ENCODE peak calls at places on chromosomes 3 and 15, in five cellular contexts. W is thoracic aorta, B is body of pancreas, Z is GM23338, Y is SJSA1. V is an unnamed sample. For H3K27me3 and H3K4me1, the result is how much of the 10 kb centered on the place peaks cover.

GRCh38 chr3:127831723-127832172 is 9.4 kb upstream of the MGLL start:
- DNase-seq in Y (no peak), B (peak), W (no peak), Z (peak), V (no peak)

GRCh38 chr3:99878005-99878404 is 60.3 kb downstream of the CMSS1 start:
- DNase-seq in B (peak), W (peak), Z (no peak), Y (peak), V (no peak)

GRCh38 chr15:89662893-89663673 is 7.8 kb upstream of the KIF7 start:
- DNase-seq in Z (peak), Y (peak), B (peak), W (peak), V (no peak)

GRCh38 chr3:129386984-129387383 is 41.5 kb downstream of the EFCAB12 start:
- DNase-seq in Z (no peak), B (no peak), Y (no peak), W (no peak), V (no peak)

GRCh38 chr3:144444546-144444945 is 472.9 kb downstream of the DIPK2A start:
- DNase-seq in B (no peak), Y (no peak), W (no peak), Z (no peak), V (no peak)

GRCh38 chr15:92902020-92902419 is 1.9 kb downstream of the CHD2 start:
- DNase-seq in Y (no peak), B (no peak), Z (no peak), W (no peak), V (no peak)

GRCh38 chr3:125154800-125155269 is 57.7 kb downstream of the SLC12A8 start:
- DNase-seq in B (no peak), Y (no peak), Z (no peak), W (no peak), V (no peak)

GRCh38 chr3:126209741-126210140 is 29.4 kb upstream of the ALDH1L1 start:
- DNase-seq in Y (no peak), W (no peak), Z (no peak), B (no peak), V (no peak)

GRCh38 chr3:191238321-191238817 is 39.3 kb downstream of the OSTN start:
- DNase-seq in Z (no peak), W (no peak), Y (no peak), B (no peak), V (no peak)

GRCh38 chr3:37526511-37526910 is 335.2 kb upstream of the CTDSPL start:
- DNase-seq in Y (no peak), Z (no peak), W (peak), B (peak), V (no peak)

GRCh38 chr15:33195283-33195682 is 769 bp upstream of the FMN1 start:
- DNase-seq in W (no peak), Z (no peak), B (no peak), Y (no peak), V (no peak)

GRCh38 chr3:47112997-47113396 is 50.9 kb downstream of the SETD2 start:
- DNase-seq in Z (no peak), Y (no peak), B (no peak), W (no peak), V (no peak)

GRCh38 chr3:132210476-132211346 is 106.5 kb upstream of the ACP3 start:
- DNase-seq in B (peak), W (no peak), Y (no peak), Z (peak), V (peak)

GRCh38 chr3:37282996-37283395 is 108.6 kb upstream of the LRRFIP2 start:
- DNase-seq in Y (no peak), Z (no peak), B (no peak), W (no peak), V (no peak)

GRCh38 chr15:45205192-45205591 is 17.4 kb upstream of the SHF start:
- DNase-seq in W (no peak), Z (peak), B (peak), Y (no peak), V (no peak)

GRCh38 chr3:129534428-129535027 is 6.1 kb downstream of the RHO start:
- DNase-seq in W (no peak), B (peak), Z (peak), Y (no peak), V (no peak)

GRCh38 chr3:15476378-15476777 is 45.1 kb downstream of the COLQ start:
- DNase-seq in Y (no peak), B (no peak), Z (no peak), W (no peak), V (no peak)

GRCh38 chr3:157310329-157311065 is 126.2 kb upstream of the PTX3 start:
- DNase-seq in W (no peak), Y (no peak), B (no peak), Z (peak), V (no peak)

GRCh38 chr3:45043715-45044299 is 17.7 kb downstream of the CLEC3B start:
- DNase-seq in Z (no peak), Y (peak), B (no peak), W (no peak), V (no peak)

GRCh38 chr3:150462108-150462507 is 54.0 kb downstream of the TSC22D2 start:
- DNase-seq in W (no peak), B (no peak), Z (no peak), Y (no peak), V (no peak)

GRCh38 chr3:14237431-14237830 is 58.8 kb downstream of the LSM3 start:
- DNase-seq in Y (no peak), W (no peak), B (no peak), Z (no peak), V (no peak)

GRCh38 chr3:163916596-163917560 is 1161.4 kb downstream of the SI start:
- DNase-seq in W (no peak), Y (no peak), B (peak), Z (peak), V (no peak)

GRCh38 chr3:172904817-172905479 is 154.4 kb downstream of the ECT2 start:
- DNase-seq in Z (peak), B (no peak), Y (no peak), W (no peak), V (no peak)

GRCh38 chr3:101036213-101036618 is 43.0 kb upstream of the ABI3BP start:
- DNase-seq in W (no peak), B (peak), Z (peak), Y (peak), V (peak)

GRCh38 chr3:13045904-13046568 is 27.2 kb downstream of the IQSEC1 start:
- DNase-seq in B (peak), Z (no peak), W (no peak), Y (no peak), V (no peak)

GRCh38 chr15:27770769-27771554 is 328.2 kb downstream of the OCA2 start:
- DNase-seq in W (no peak), Y (no peak), Z (no peak), B (no peak), V (no peak)

GRCh38 chr3:195690951-195691350 is 29.8 kb upstream of the MUC20 start:
- DNase-seq in Z (no peak), W (no peak), Y (no peak), B (no peak), V (no peak)

GRCh38 chr3:80542476-80542875 is 774.7 kb upstream of the ROBO1 start:
- DNase-seq in Z (no peak), Y (no peak), W (no peak), B (no peak), V (no peak)

GRCh38 chr3:126516152-126516935 is 1.2 kb downstream of the UROC1 start:
- DNase-seq in W (no peak), Y (no peak), Z (no peak), B (no peak), V (no peak)

GRCh38 chr3:138362536-138362935 is 14.2 kb downstream of the MRAS start:
- DNase-seq in W (no peak), Z (no peak), Y (no peak), B (no peak), V (no peak)
- H3K27ac ChIP-seq in W (no peak), Z (no peak), Y (no peak), B (no peak), V (no peak)

GRCh38 chr3:160224811-160225180 is 426 bp upstream of the C3orf80 start:
- DNase-seq in W (no peak), Z (no peak), Y (no peak), B (no peak), V (no peak)
- H3K27me3 ChIP-seq in W (under half), Z (half or more), Y (half or more), B (under half), V (under half)

DNA sequence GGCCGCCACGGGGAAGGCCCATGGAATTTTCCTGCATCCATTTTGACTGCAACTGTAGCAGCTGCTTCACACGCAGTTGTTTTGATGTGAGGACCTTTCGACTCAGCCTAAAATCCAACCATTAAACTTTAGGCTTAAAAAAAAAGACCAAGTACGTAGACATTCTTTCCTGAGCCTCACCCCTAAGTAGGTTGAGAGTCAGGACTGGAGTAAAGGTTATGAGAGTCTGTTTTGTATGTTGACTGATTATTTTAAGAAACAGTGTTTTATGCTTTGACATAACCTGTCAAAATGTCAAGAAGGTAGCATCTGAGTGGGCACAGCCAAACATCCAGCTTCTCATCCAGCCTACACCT is 45.7 kb upstream of the AMOTL2 start:
- DNase-seq in B (no peak), Z (no peak), Y (no peak), W (no peak), V (no peak)
- H3K4me1 ChIP-seq in B (under half), Z (under half), Y (under half), W (under half), V (under half)

GRCh38 chr3:119352863-119353527 is 58.8 kb downstream of the ARHGAP31 start:
- DNase-seq in B (peak), Z (peak), Y (no peak), W (no peak), V (no peak)
- H3K27ac ChIP-seq in B (no peak), Z (peak), Y (peak), W (no peak), V (no peak)

GRCh38 chr3:123311201-123311600 is 109.5 kb downstream of the SEC22A start:
- DNase-seq in Y (no peak), Z (no peak), W (no peak), B (no peak), V (no peak)

GRCh38 chr3:123312331-123313265 is 110.9 kb downstream of the SEC22A start:
- DNase-seq in B (no peak), Z (no peak), Y (no peak), W (no peak), V (no peak)

GRCh38 chr3:123307064-123307463 is 105.3 kb downstream of the SEC22A start:
- DNase-seq in Y (no peak), W (no peak), Z (no peak), B (no peak), V (no peak)

GRCh38 chr3:123310741-123311140 is 109.0 kb downstream of the SEC22A start:
- DNase-seq in Y (no peak), W (no peak), B (no peak), Z (no peak), V (no peak)

DNA sequence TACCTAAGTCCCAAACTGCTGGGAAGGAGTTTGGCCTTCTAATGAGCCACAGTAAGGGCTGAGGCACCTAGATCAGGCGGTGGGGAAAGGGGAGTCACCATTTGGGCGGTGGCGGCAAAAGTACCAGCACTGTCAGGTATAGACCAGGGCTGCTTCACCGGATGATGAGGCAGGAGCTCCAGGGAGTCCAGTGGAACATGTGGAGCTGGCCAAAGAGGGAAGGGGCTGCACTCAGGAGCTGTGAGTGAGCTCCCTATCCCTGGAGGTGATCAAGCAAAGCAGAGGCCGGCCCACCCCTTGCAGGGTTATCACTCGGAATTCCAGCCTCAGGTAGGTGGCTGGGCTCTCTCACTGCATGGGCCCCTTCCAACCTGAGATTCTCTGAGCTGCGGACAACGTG is 108.4 kb downstream of the SEC22A start:
- DNase-seq in Z (no peak), B (no peak), Y (no peak), W (no peak), V (no peak)
- H3K27me3 ChIP-seq in Z (under half), B (under half), Y (under half), W (under half), V (under half)

DNA sequence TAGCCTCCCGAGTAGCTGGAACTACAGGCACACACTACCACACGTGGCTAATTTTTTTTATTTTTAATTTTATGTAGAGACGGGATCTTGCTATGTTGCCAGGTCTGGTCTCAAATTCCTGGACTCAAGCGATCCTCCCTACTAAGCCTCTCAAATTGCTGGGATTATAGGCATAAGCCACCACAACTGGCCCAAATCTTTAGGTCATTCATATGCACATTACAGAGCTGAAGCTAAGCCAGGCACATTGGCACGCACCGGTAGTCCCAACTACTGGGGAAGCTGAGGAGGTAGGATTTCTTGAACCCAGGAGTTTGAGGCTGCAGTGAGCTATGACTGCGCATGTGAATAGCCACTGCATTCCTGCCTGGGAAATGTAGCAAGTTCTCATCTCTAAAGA is 265.9 kb downstream of the ZMAT3 start:
- DNase-seq in Z (no peak), Y (no peak), B (no peak), W (no peak), V (no peak)
- H3K4me1 ChIP-seq in Z (under half), Y (under half), B (under half), W (under half), V (under half)

GRCh38 chr3:174857301-174857700 is 1.8 kb upstream of the NAALADL2 start:
- DNase-seq in Y (no peak), W (no peak), Z (no peak), B (no peak), V (no peak)
- H3K27ac ChIP-seq in Y (no peak), W (no peak), Z (no peak), B (no peak), V (no peak)

V was measured in iPS DF 6.9.